ENCODE peak calls at places on chromosome 4, in eight cellular contexts. One of them, this sample, is unnamed.

GRCh38 chr4:70023218-70023617 is 5.0 kb upstream of the HTN3 start:
- DNase-seq in cardiac muscle cell: no peak
- DNase-seq in DND-41: no peak
- DNase-seq in Caco-2: no peak
- DNase-seq in ovary: no peak
- DNase-seq in WERI-Rb-1: no peak
- DNase-seq in sigmoid colon: no peak
- DNase-seq in BJ: no peak
- DNase-seq in this sample: no peak

GRCh38 chr4:169305651-169306050 is 34.9 kb upstream of the SH3RF1 start:
- DNase-seq in cardiac muscle cell: no peak
- DNase-seq in DND-41: no peak
- DNase-seq in Caco-2: no peak
- DNase-seq in ovary: no peak
- DNase-seq in WERI-Rb-1: no peak
- DNase-seq in sigmoid colon: no peak
- DNase-seq in BJ: peak; percentile 17
- DNase-seq in this sample: no peak

GRCh38 chr4:46387956-46388355 is 2.0 kb downstream of the GABRA2 start:
- DNase-seq in cardiac muscle cell: no peak
- DNase-seq in DND-41: no peak
- DNase-seq in Caco-2: no peak
- DNase-seq in ovary: no peak
- DNase-seq in WERI-Rb-1: no peak
- DNase-seq in sigmoid colon: no peak
- DNase-seq in BJ: no peak
- DNase-seq in this sample: no peak

GRCh38 chr4:180057891-180058643 is 2185.1 kb upstream of the TENM3 start:
- DNase-seq in cardiac muscle cell: peak; percentile 49
- DNase-seq in DND-41: no peak
- DNase-seq in Caco-2: no peak
- DNase-seq in ovary: no peak
- DNase-seq in WERI-Rb-1: peak; percentile 48
- DNase-seq in sigmoid colon: no peak
- DNase-seq in BJ: no peak
- DNase-seq in this sample: no peak

GRCh38 chr4:20506827-20507226 is 193.4 kb upstream of the PACRGL start:
- DNase-seq in cardiac muscle cell: no peak
- DNase-seq in DND-41: no peak
- DNase-seq in Caco-2: no peak
- DNase-seq in ovary: no peak
- DNase-seq in WERI-Rb-1: no peak
- DNase-seq in sigmoid colon: no peak
- DNase-seq in BJ: peak; percentile 53
- DNase-seq in this sample: no peak

GRCh38 chr4:53273726-53274125 is 92.1 kb downstream of the SCFD2 start:
- DNase-seq in cardiac muscle cell: no peak
- DNase-seq in DND-41: no peak
- DNase-seq in Caco-2: no peak
- DNase-seq in ovary: no peak
- DNase-seq in WERI-Rb-1: no peak
- DNase-seq in sigmoid colon: no peak
- DNase-seq in BJ: no peak
- DNase-seq in this sample: no peak

GRCh38 chr4:63906660-63907146 is 502.5 kb downstream of the TECRL start:
- DNase-seq in cardiac muscle cell: no peak
- DNase-seq in DND-41: no peak
- DNase-seq in Caco-2: no peak
- DNase-seq in ovary: no peak
- DNase-seq in WERI-Rb-1: no peak
- DNase-seq in sigmoid colon: no peak
- DNase-seq in BJ: no peak
- DNase-seq in this sample: no peak

GRCh38 chr4:183422962-183423653 is 21.3 kb upstream of the CDKN2AIP start:
- DNase-seq in cardiac muscle cell: no peak
- DNase-seq in DND-41: no peak
- DNase-seq in Caco-2: no peak
- DNase-seq in ovary: no peak
- DNase-seq in WERI-Rb-1: no peak
- DNase-seq in sigmoid colon: no peak
- DNase-seq in BJ: no peak
- DNase-seq in this sample: no peak

GRCh38 chr4:144575181-144575580 is 70.8 kb upstream of the HHIP start:
- DNase-seq in cardiac muscle cell: peak; percentile 36
- DNase-seq in DND-41: no peak
- DNase-seq in Caco-2: no peak
- DNase-seq in ovary: no peak
- DNase-seq in WERI-Rb-1: peak; percentile 57
- DNase-seq in sigmoid colon: no peak
- DNase-seq in BJ: no peak
- DNase-seq in this sample: no peak

GRCh38 chr4:185395956-185396723 is 416 bp upstream of the LRP2BP start:
- DNase-seq in cardiac muscle cell: peak; percentile 96
- DNase-seq in DND-41: peak; percentile 96
- DNase-seq in Caco-2: peak; percentile 97
- DNase-seq in ovary: peak; percentile 96
- DNase-seq in WERI-Rb-1: peak; percentile 99
- DNase-seq in sigmoid colon: peak; percentile 99
- DNase-seq in BJ: peak; percentile 88
- DNase-seq in this sample: peak; percentile 97

GRCh38 chr4:84948056-84948455 is 18.4 kb downstream of the WDFY3 start:
- DNase-seq in cardiac muscle cell: no peak
- DNase-seq in DND-41: no peak
- DNase-seq in Caco-2: no peak
- DNase-seq in ovary: no peak
- DNase-seq in WERI-Rb-1: no peak
- DNase-seq in sigmoid colon: no peak
- DNase-seq in BJ: no peak
- DNase-seq in this sample: no peak

GRCh38 chr4:107379054-107379869 is 340.8 kb downstream of the PAPSS1 start:
- DNase-seq in cardiac muscle cell: peak; percentile 9
- DNase-seq in DND-41: no peak
- DNase-seq in Caco-2: no peak
- DNase-seq in ovary: no peak
- DNase-seq in WERI-Rb-1: no peak
- DNase-seq in sigmoid colon: no peak
- DNase-seq in BJ: no peak
- DNase-seq in this sample: no peak

GRCh38 chr4:109801895-109802319 is at the start of gene CFI:
- DNase-seq in cardiac muscle cell: no peak
- DNase-seq in DND-41: no peak
- DNase-seq in Caco-2: no peak
- DNase-seq in ovary: no peak
- DNase-seq in WERI-Rb-1: no peak
- DNase-seq in sigmoid colon: no peak
- DNase-seq in BJ: peak; percentile 30
- DNase-seq in this sample: no peak

GRCh38 chr4:74692973-74693372 is 101.3 kb downstream of the BTC start:
- DNase-seq in cardiac muscle cell: no peak
- DNase-seq in DND-41: no peak
- DNase-seq in Caco-2: no peak
- DNase-seq in ovary: no peak
- DNase-seq in WERI-Rb-1: no peak
- DNase-seq in sigmoid colon: peak; percentile 93
- DNase-seq in BJ: no peak
- DNase-seq in this sample: no peak

GRCh38 chr4:146638801-146639351 is at the start of gene POU4F2:
- DNase-seq in cardiac muscle cell: peak; percentile 65
- DNase-seq in DND-41: no peak
- DNase-seq in Caco-2: no peak
- DNase-seq in ovary: no peak
- DNase-seq in WERI-Rb-1: peak; percentile 70
- DNase-seq in sigmoid colon: no peak
- DNase-seq in BJ: no peak
- DNase-seq in this sample: no peak

GRCh38 chr4:155751569-155751968 is 7.3 kb upstream of the GUCY1B1 start:
- DNase-seq in cardiac muscle cell: no peak
- DNase-seq in DND-41: no peak
- DNase-seq in Caco-2: no peak
- DNase-seq in ovary: no peak
- DNase-seq in WERI-Rb-1: no peak
- DNase-seq in sigmoid colon: no peak
- DNase-seq in BJ: no peak
- DNase-seq in this sample: no peak

GRCh38 chr4:128686032-128686465 is 123.5 kb upstream of the JADE1 start:
- DNase-seq in cardiac muscle cell: no peak
- DNase-seq in DND-41: no peak
- DNase-seq in Caco-2: peak; percentile 37
- DNase-seq in ovary: no peak
- DNase-seq in WERI-Rb-1: no peak
- DNase-seq in sigmoid colon: no peak
- DNase-seq in BJ: no peak
- DNase-seq in this sample: no peak

GRCh38 chr4:8409271-8410065 is 31.1 kb downstream of the ACOX3 start:
- DNase-seq in cardiac muscle cell: no peak
- DNase-seq in DND-41: peak; percentile 77
- DNase-seq in Caco-2: peak; percentile 48
- DNase-seq in ovary: no peak
- DNase-seq in WERI-Rb-1: peak; percentile 42
- DNase-seq in sigmoid colon: peak; percentile 68
- DNase-seq in BJ: no peak
- DNase-seq in this sample: peak; percentile 60

GRCh38 chr4:8410641-8411271 is 29.8 kb downstream of the ACOX3 start:
- DNase-seq in cardiac muscle cell: peak; percentile 80
- DNase-seq in DND-41: peak; percentile 12
- DNase-seq in Caco-2: peak; percentile 91
- DNase-seq in ovary: peak; percentile 52
- DNase-seq in WERI-Rb-1: peak; percentile 98
- DNase-seq in sigmoid colon: no peak
- DNase-seq in BJ: no peak
- DNase-seq in this sample: no peak

GRCh38 chr4:8412288-8412687 is 28.2 kb downstream of the ACOX3 start:
- DNase-seq in cardiac muscle cell: no peak
- DNase-seq in DND-41: no peak
- DNase-seq in Caco-2: no peak
- DNase-seq in ovary: no peak
- DNase-seq in WERI-Rb-1: no peak
- DNase-seq in sigmoid colon: no peak
- DNase-seq in BJ: no peak
- DNase-seq in this sample: no peak

GRCh38 chr4:8410066-8410600 is 30.4 kb downstream of the ACOX3 start:
- DNase-seq in cardiac muscle cell: no peak
- DNase-seq in DND-41: no peak
- DNase-seq in Caco-2: no peak
- DNase-seq in ovary: no peak
- DNase-seq in WERI-Rb-1: no peak
- DNase-seq in sigmoid colon: no peak
- DNase-seq in BJ: no peak
- DNase-seq in this sample: no peak

GRCh38 chr4:8411351-8412180 is 29.0 kb downstream of the ACOX3 start:
- DNase-seq in cardiac muscle cell: no peak
- DNase-seq in DND-41: no peak
- DNase-seq in Caco-2: no peak
- DNase-seq in ovary: no peak
- DNase-seq in WERI-Rb-1: no peak
- DNase-seq in sigmoid colon: no peak
- DNase-seq in BJ: no peak
- DNase-seq in this sample: no peak
- H3K36me3 ChIP-seq in cardiac muscle cell: peaks cover 17% of the 10 kb centered on the region
- H3K36me3 ChIP-seq in DND-41: peaks cover 28% of the 10 kb centered on the region
- H3K36me3 ChIP-seq in Caco-2: no peaks in the 10 kb centered on the region
- H3K36me3 ChIP-seq in ovary: no peaks in the 10 kb centered on the region
- H3K36me3 ChIP-seq in WERI-Rb-1: peaks cover 18% of the 10 kb centered on the region
- H3K36me3 ChIP-seq in sigmoid colon: peaks cover 30% of the 10 kb centered on the region
- H3K36me3 ChIP-seq in BJ: peaks cover 40% of the 10 kb centered on the region
- H3K36me3 ChIP-seq in this sample: no peaks in the 10 kb centered on the region

GRCh38 chr4:44674471-44674870 is 3.7 kb upstream of the GUF1 start:
- DNase-seq in cardiac muscle cell: no peak
- DNase-seq in DND-41: no peak
- DNase-seq in Caco-2: no peak
- DNase-seq in ovary: no peak
- DNase-seq in WERI-Rb-1: no peak
- DNase-seq in sigmoid colon: no peak
- DNase-seq in BJ: no peak
- DNase-seq in this sample: no peak
- TF ChIP-seq CTCF in cardiac muscle cell: no peak
- TF ChIP-seq CTCF in DND-41: peak; percentile 24
- TF ChIP-seq CTCF in Caco-2: no peak
- TF ChIP-seq CTCF in ovary: no peak
- TF ChIP-seq CTCF in WERI-Rb-1: no peak
- TF ChIP-seq CTCF in sigmoid colon: no peak
- TF ChIP-seq CTCF in BJ: no peak
- TF ChIP-seq CTCF in this sample: no peak

DNA sequence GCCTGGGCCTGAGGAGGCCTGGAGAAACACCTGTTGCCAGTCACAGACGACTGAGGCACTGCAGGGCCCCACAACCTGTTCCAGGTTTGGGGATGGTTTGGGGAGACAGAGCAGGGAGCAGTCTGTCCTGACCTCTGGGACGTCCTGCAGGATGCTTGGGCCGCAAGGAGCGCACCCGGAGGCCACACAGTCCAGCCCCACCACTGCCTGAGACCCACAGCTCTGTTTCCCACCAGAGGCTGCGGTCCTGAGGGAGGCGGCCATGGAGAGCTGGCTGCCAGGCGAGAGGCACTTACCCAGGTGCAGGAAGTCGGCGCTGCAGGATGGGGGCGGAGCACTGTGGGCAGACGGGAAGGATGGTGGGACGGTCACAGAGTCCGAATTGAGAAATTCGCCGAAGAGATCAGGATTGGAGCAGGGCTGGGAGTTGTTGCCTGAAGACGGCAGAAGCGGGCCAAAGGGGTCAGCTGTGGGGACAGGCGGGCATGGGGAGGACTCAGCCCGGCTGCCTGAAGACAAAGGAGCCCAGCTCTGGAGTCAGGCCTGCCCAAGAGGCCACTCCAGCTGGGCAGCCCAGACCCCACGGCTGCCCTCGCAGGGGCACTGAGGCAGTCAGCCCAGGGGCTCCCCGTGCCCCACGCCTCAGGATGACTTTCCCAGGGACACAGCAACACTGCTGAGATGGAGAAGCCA is 40.3 kb upstream of the CPLX1 start:
- DNase-seq in cardiac muscle cell: no peak
- DNase-seq in DND-41: no peak
- DNase-seq in Caco-2: no peak
- DNase-seq in ovary: no peak
- DNase-seq in WERI-Rb-1: no peak
- DNase-seq in sigmoid colon: no peak
- DNase-seq in BJ: no peak
- DNase-seq in this sample: no peak
- H3K36me3 ChIP-seq in cardiac muscle cell: peaks cover 16% of the 10 kb centered on the region
- H3K36me3 ChIP-seq in DND-41: peaks cover 97% of the 10 kb centered on the region
- H3K36me3 ChIP-seq in Caco-2: peaks cover 3% of the 10 kb centered on the region
- H3K36me3 ChIP-seq in ovary: no peaks in the 10 kb centered on the region
- H3K36me3 ChIP-seq in WERI-Rb-1: peaks cover 79% of the 10 kb centered on the region
- H3K36me3 ChIP-seq in sigmoid colon: peaks cover 74% of the 10 kb centered on the region
- H3K36me3 ChIP-seq in BJ: peaks cover 30% of the 10 kb centered on the region
- H3K36me3 ChIP-seq in this sample: peaks cover 94% of the 10 kb centered on the region

DNA sequence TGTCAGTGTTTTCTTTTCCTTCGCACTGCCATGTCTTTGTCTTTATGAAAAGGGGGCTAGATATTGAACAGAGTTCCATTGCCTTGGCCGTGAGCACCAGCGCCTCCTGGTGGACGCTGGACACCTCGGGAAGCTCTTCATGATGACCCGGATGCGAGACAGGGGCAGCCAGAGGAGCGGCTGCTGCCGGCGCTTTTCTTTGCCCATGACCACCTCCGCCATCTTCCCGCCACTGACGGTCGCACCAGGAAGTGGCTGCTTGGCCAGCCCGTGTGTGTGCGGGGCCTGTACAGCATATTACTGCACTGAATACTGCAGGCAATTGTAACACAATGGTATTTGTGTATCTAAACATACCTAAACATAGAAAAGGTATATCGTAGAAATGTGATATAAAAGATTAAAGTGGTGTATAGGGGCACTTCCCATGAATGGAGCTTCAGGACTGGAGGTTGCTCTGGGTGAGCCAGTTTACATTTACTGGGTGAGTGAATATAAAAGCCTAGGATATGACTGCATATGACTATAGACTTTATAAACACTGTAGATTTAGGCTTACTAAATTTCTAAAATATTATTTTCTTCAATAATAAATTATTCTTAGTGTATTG is 15.8 kb upstream of the GRIA2 start:
- DNase-seq in cardiac muscle cell: peak; percentile 30
- DNase-seq in DND-41: peak; percentile 10
- DNase-seq in Caco-2: no peak
- DNase-seq in ovary: no peak
- DNase-seq in WERI-Rb-1: peak; percentile 33
- DNase-seq in sigmoid colon: no peak
- DNase-seq in BJ: no peak
- DNase-seq in this sample: no peak
- TF ChIP-seq CTCF in cardiac muscle cell: peak; percentile 49
- TF ChIP-seq CTCF in DND-41: peak; percentile 48
- TF ChIP-seq CTCF in Caco-2: peak; percentile 37
- TF ChIP-seq CTCF in ovary: no peak
- TF ChIP-seq CTCF in WERI-Rb-1: peak; percentile 55
- TF ChIP-seq CTCF in sigmoid colon: no peak
- TF ChIP-seq CTCF in BJ: peak; percentile 58
- TF ChIP-seq CTCF in this sample: peak; percentile 29